ENCODE peak calls at places on chromosomes 1 and 21, in six cellular contexts. One of them, this sample, is unnamed.
A peak's percentile ranks its signal among the peaks of the same experiment; 100 is the strongest.

GRCh38 chr1:223545325-223545724 is 120.2 kb downstream of the CAPN8 start:
- DNase-seq in fibroblast of the aortic adventitia: no peak
- DNase-seq in fibroblast of the conjunctiva: no peak
- DNase-seq in smooth muscle cell of the brain vasculature: no peak
- DNase-seq in RPMI8226: no peak
- DNase-seq in heart right ventricle: no peak
- DNase-seq in this sample: peak; percentile 29

GRCh38 chr1:235090406-235091069 is 38.1 kb downstream of the TOMM20 start:
- DNase-seq in fibroblast of the aortic adventitia: no peak
- DNase-seq in fibroblast of the conjunctiva: no peak
- DNase-seq in smooth muscle cell of the brain vasculature: no peak
- DNase-seq in RPMI8226: no peak
- DNase-seq in heart right ventricle: no peak
- DNase-seq in this sample: no peak

GRCh38 chr21:41931041-41931451 is 22.8 kb downstream of the C2CD2 start:
- DNase-seq in fibroblast of the aortic adventitia: peak; percentile 46
- DNase-seq in fibroblast of the conjunctiva: no peak
- DNase-seq in smooth muscle cell of the brain vasculature: no peak
- DNase-seq in RPMI8226: no peak
- DNase-seq in heart right ventricle: no peak
- DNase-seq in this sample: no peak

GRCh38 chr21:33937146-33937545 is 21.5 kb upstream of the ATP5PO start:
- DNase-seq in fibroblast of the aortic adventitia: no peak
- DNase-seq in fibroblast of the conjunctiva: no peak
- DNase-seq in smooth muscle cell of the brain vasculature: no peak
- DNase-seq in RPMI8226: no peak
- DNase-seq in heart right ventricle: no peak
- DNase-seq in this sample: no peak

GRCh38 chr1:206705744-206706297 is 21.1 kb downstream of the MAPKAPK2 start:
- DNase-seq in fibroblast of the aortic adventitia: peak; percentile 71
- DNase-seq in fibroblast of the conjunctiva: no peak
- DNase-seq in smooth muscle cell of the brain vasculature: no peak
- DNase-seq in RPMI8226: no peak
- DNase-seq in heart right ventricle: no peak
- DNase-seq in this sample: no peak

GRCh38 chr21:25518491-25518911 is 88.8 kb downstream of the MRPL39 start:
- DNase-seq in fibroblast of the aortic adventitia: no peak
- DNase-seq in fibroblast of the conjunctiva: no peak
- DNase-seq in smooth muscle cell of the brain vasculature: no peak
- DNase-seq in RPMI8226: no peak
- DNase-seq in heart right ventricle: no peak
- DNase-seq in this sample: no peak

GRCh38 chr1:157412308-157412707 is 140.0 kb downstream of the FCRL5 start:
- DNase-seq in fibroblast of the aortic adventitia: peak; percentile 22
- DNase-seq in fibroblast of the conjunctiva: no peak
- DNase-seq in smooth muscle cell of the brain vasculature: no peak
- DNase-seq in RPMI8226: no peak
- DNase-seq in heart right ventricle: no peak
- DNase-seq in this sample: no peak

GRCh38 chr21:33071878-33072306 is 2.0 kb downstream of the OLIG1 start:
- DNase-seq in fibroblast of the aortic adventitia: peak; percentile 35
- DNase-seq in fibroblast of the conjunctiva: no peak
- DNase-seq in smooth muscle cell of the brain vasculature: no peak
- DNase-seq in RPMI8226: peak; percentile 74
- DNase-seq in heart right ventricle: no peak
- DNase-seq in this sample: no peak

GRCh38 chr1:25771246-25772114 is 28.5 kb upstream of the SELENON start:
- DNase-seq in fibroblast of the aortic adventitia: no peak
- DNase-seq in fibroblast of the conjunctiva: no peak
- DNase-seq in smooth muscle cell of the brain vasculature: no peak
- DNase-seq in RPMI8226: peak; percentile 70
- DNase-seq in heart right ventricle: peak; percentile 79
- DNase-seq in this sample: no peak

GRCh38 chr1:201350361-201350725 is 27.1 kb downstream of the TNNT2 start:
- DNase-seq in fibroblast of the aortic adventitia: no peak
- DNase-seq in fibroblast of the conjunctiva: no peak
- DNase-seq in smooth muscle cell of the brain vasculature: no peak
- DNase-seq in RPMI8226: no peak
- DNase-seq in heart right ventricle: no peak
- DNase-seq in this sample: no peak

GRCh38 chr1:228274452-228275153 is 66.8 kb downstream of the OBSCN start:
- DNase-seq in fibroblast of the aortic adventitia: no peak
- DNase-seq in fibroblast of the conjunctiva: no peak
- DNase-seq in smooth muscle cell of the brain vasculature: no peak
- DNase-seq in RPMI8226: no peak
- DNase-seq in heart right ventricle: peak; percentile 10
- DNase-seq in this sample: no peak

GRCh38 chr1:207156095-207156494 is 52.1 kb downstream of the C4BPA start:
- DNase-seq in fibroblast of the aortic adventitia: no peak
- DNase-seq in fibroblast of the conjunctiva: no peak
- DNase-seq in smooth muscle cell of the brain vasculature: no peak
- DNase-seq in RPMI8226: no peak
- DNase-seq in heart right ventricle: no peak
- DNase-seq in this sample: peak; percentile 28

GRCh38 chr21:36806103-36806502 is 107.2 kb downstream of the SIM2 start:
- DNase-seq in fibroblast of the aortic adventitia: no peak
- DNase-seq in fibroblast of the conjunctiva: no peak
- DNase-seq in smooth muscle cell of the brain vasculature: no peak
- DNase-seq in RPMI8226: no peak
- DNase-seq in heart right ventricle: no peak
- DNase-seq in this sample: no peak

GRCh38 chr21:42227909-42228708 is 9.2 kb downstream of the ABCG1 start:
- DNase-seq in fibroblast of the aortic adventitia: peak; percentile 84
- DNase-seq in fibroblast of the conjunctiva: peak; percentile 78
- DNase-seq in smooth muscle cell of the brain vasculature: peak; percentile 60
- DNase-seq in RPMI8226: peak; percentile 97
- DNase-seq in heart right ventricle: peak; percentile 90
- DNase-seq in this sample: peak; percentile 92

GRCh38 chr1:59512702-59513101 is 215.8 kb downstream of the FGGY start:
- DNase-seq in fibroblast of the aortic adventitia: no peak
- DNase-seq in fibroblast of the conjunctiva: no peak
- DNase-seq in smooth muscle cell of the brain vasculature: no peak
- DNase-seq in RPMI8226: no peak
- DNase-seq in heart right ventricle: no peak
- DNase-seq in this sample: no peak

GRCh38 chr1:110161822-110162221 is 11.5 kb downstream of the SLC6A17 start:
- DNase-seq in fibroblast of the aortic adventitia: no peak
- DNase-seq in fibroblast of the conjunctiva: no peak
- DNase-seq in smooth muscle cell of the brain vasculature: no peak
- DNase-seq in RPMI8226: no peak
- DNase-seq in heart right ventricle: no peak
- DNase-seq in this sample: peak; percentile 29

GRCh38 chr1:180155202-180155682 is 573 bp downstream of the QSOX1 start:
- DNase-seq in fibroblast of the aortic adventitia: peak; percentile 15
- DNase-seq in fibroblast of the conjunctiva: no peak
- DNase-seq in smooth muscle cell of the brain vasculature: no peak
- DNase-seq in RPMI8226: no peak
- DNase-seq in heart right ventricle: peak; percentile 37
- DNase-seq in this sample: peak; percentile 31

GRCh38 chr1:22976461-22977243 is 4.0 kb upstream of the LACTBL1 start:
- DNase-seq in fibroblast of the aortic adventitia: peak; percentile 87
- DNase-seq in fibroblast of the conjunctiva: peak; percentile 81
- DNase-seq in smooth muscle cell of the brain vasculature: peak; percentile 77
- DNase-seq in RPMI8226: peak; percentile 83
- DNase-seq in heart right ventricle: peak; percentile 21
- DNase-seq in this sample: peak; percentile 77

GRCh38 chr1:62689524-62689923 is 1.3 kb upstream of the DOCK7 start:
- DNase-seq in fibroblast of the aortic adventitia: peak; percentile 57
- DNase-seq in fibroblast of the conjunctiva: peak; percentile 38
- DNase-seq in smooth muscle cell of the brain vasculature: no peak
- DNase-seq in RPMI8226: no peak
- DNase-seq in heart right ventricle: no peak
- DNase-seq in this sample: no peak

GRCh38 chr1:236065509-236066005 is 667 bp upstream of the NID1 start:
- DNase-seq in fibroblast of the aortic adventitia: no peak
- DNase-seq in fibroblast of the conjunctiva: no peak
- DNase-seq in smooth muscle cell of the brain vasculature: no peak
- DNase-seq in RPMI8226: no peak
- DNase-seq in heart right ventricle: no peak
- DNase-seq in this sample: peak; percentile 72

GRCh38 chr1:235507623-235508022 is 3.4 kb upstream of the B3GALNT2 start:
- DNase-seq in fibroblast of the aortic adventitia: no peak
- DNase-seq in fibroblast of the conjunctiva: no peak
- DNase-seq in smooth muscle cell of the brain vasculature: no peak
- DNase-seq in RPMI8226: no peak
- DNase-seq in heart right ventricle: no peak
- DNase-seq in this sample: no peak

GRCh38 chr21:31418355-31419001 is 74.4 kb upstream of the TIAM1 start:
- DNase-seq in fibroblast of the aortic adventitia: no peak
- DNase-seq in fibroblast of the conjunctiva: no peak
- DNase-seq in smooth muscle cell of the brain vasculature: no peak
- DNase-seq in RPMI8226: no peak
- DNase-seq in heart right ventricle: no peak
- DNase-seq in this sample: no peak

GRCh38 chr1:26887125-26887524 is 3.0 kb downstream of the GPN2 start:
- DNase-seq in fibroblast of the aortic adventitia: peak; percentile 67
- DNase-seq in fibroblast of the conjunctiva: no peak
- DNase-seq in smooth muscle cell of the brain vasculature: no peak
- DNase-seq in RPMI8226: peak; percentile 53
- DNase-seq in heart right ventricle: no peak
- DNase-seq in this sample: no peak

GRCh38 chr1:2555634-2556276 is 416 bp upstream of the TNFRSF14 start:
- DNase-seq in fibroblast of the aortic adventitia: peak; percentile 38
- DNase-seq in fibroblast of the conjunctiva: no peak
- DNase-seq in smooth muscle cell of the brain vasculature: no peak
- DNase-seq in RPMI8226: peak; percentile 72
- DNase-seq in heart right ventricle: peak; percentile 78
- DNase-seq in this sample: peak; percentile 94

This sample was measured in tibial artery.